ENCODE peak calls at places on chromosome 6, in ten cellular contexts. One of them, this sample, is unnamed.

GRCh38 chr6:165895421-165896165 is 232.6 kb upstream of the PDE10A start:
- DNase-seq in astrocyte: no peak
- DNase-seq in B cell: no peak
- DNase-seq in RWPE1: no peak
- DNase-seq in MM.1S: no peak
- DNase-seq in GM10248: no peak
- DNase-seq in MCF 10A: peak; percentile 57
- DNase-seq in WTC11: no peak
- DNase-seq in Peyer's patch: no peak
- DNase-seq in progenitor cell of endocrine pancreas: no peak
- DNase-seq in this sample: no peak

GRCh38 chr6:40411881-40412280 is 175.3 kb downstream of the LRFN2 start:
- DNase-seq in astrocyte: no peak
- DNase-seq in B cell: no peak
- DNase-seq in RWPE1: no peak
- DNase-seq in MM.1S: no peak
- DNase-seq in GM10248: no peak
- DNase-seq in MCF 10A: no peak
- DNase-seq in WTC11: no peak
- DNase-seq in Peyer's patch: no peak
- DNase-seq in progenitor cell of endocrine pancreas: no peak
- DNase-seq in this sample: no peak

GRCh38 chr6:43120938-43121913 is 45.1 kb downstream of the PTK7 start:
- DNase-seq in astrocyte: peak; percentile 97
- DNase-seq in B cell: no peak
- DNase-seq in RWPE1: peak; percentile 80
- DNase-seq in MM.1S: no peak
- DNase-seq in GM10248: no peak
- DNase-seq in MCF 10A: peak; percentile 97
- DNase-seq in WTC11: no peak
- DNase-seq in Peyer's patch: no peak
- DNase-seq in progenitor cell of endocrine pancreas: no peak
- DNase-seq in this sample: no peak

GRCh38 chr6:35202066-35202546 is 11.7 kb upstream of the SCUBE3 start:
- DNase-seq in astrocyte: no peak
- DNase-seq in B cell: no peak
- DNase-seq in RWPE1: no peak
- DNase-seq in MM.1S: no peak
- DNase-seq in GM10248: no peak
- DNase-seq in MCF 10A: no peak
- DNase-seq in WTC11: no peak
- DNase-seq in Peyer's patch: no peak
- DNase-seq in progenitor cell of endocrine pancreas: no peak
- DNase-seq in this sample: no peak

GRCh38 chr6:170049641-170050491 is 241.0 kb downstream of the DLL1 start:
- DNase-seq in astrocyte: no peak
- DNase-seq in B cell: no peak
- DNase-seq in RWPE1: no peak
- DNase-seq in MM.1S: no peak
- DNase-seq in GM10248: no peak
- DNase-seq in MCF 10A: peak; percentile 96
- DNase-seq in WTC11: no peak
- DNase-seq in Peyer's patch: peak; percentile 65
- DNase-seq in progenitor cell of endocrine pancreas: no peak
- DNase-seq in this sample: no peak

GRCh38 chr6:117960906-117961700 is 54.0 kb downstream of the SLC35F1 start:
- DNase-seq in astrocyte: peak; percentile 19
- DNase-seq in B cell: no peak
- DNase-seq in RWPE1: no peak
- DNase-seq in MM.1S: no peak
- DNase-seq in GM10248: no peak
- DNase-seq in MCF 10A: no peak
- DNase-seq in WTC11: no peak
- DNase-seq in Peyer's patch: no peak
- DNase-seq in progenitor cell of endocrine pancreas: no peak
- DNase-seq in this sample: no peak

GRCh38 chr6:168440520-168441433 is at the start of gene SMOC2:
- DNase-seq in astrocyte: no peak
- DNase-seq in B cell: no peak
- DNase-seq in RWPE1: no peak
- DNase-seq in MM.1S: no peak
- DNase-seq in GM10248: no peak
- DNase-seq in MCF 10A: no peak
- DNase-seq in WTC11: peak; percentile 44
- DNase-seq in Peyer's patch: no peak
- DNase-seq in progenitor cell of endocrine pancreas: no peak
- DNase-seq in this sample: no peak

GRCh38 chr6:89530982-89531381 is 98.0 kb downstream of the ANKRD6 start:
- DNase-seq in astrocyte: no peak
- DNase-seq in B cell: no peak
- DNase-seq in RWPE1: no peak
- DNase-seq in MM.1S: no peak
- DNase-seq in GM10248: no peak
- DNase-seq in MCF 10A: no peak
- DNase-seq in WTC11: no peak
- DNase-seq in Peyer's patch: no peak
- DNase-seq in progenitor cell of endocrine pancreas: no peak
- DNase-seq in this sample: no peak

GRCh38 chr6:152697634-152698033 is at the start of gene MYCT1:
- DNase-seq in astrocyte: no peak
- DNase-seq in B cell: no peak
- DNase-seq in RWPE1: no peak
- DNase-seq in MM.1S: no peak
- DNase-seq in GM10248: no peak
- DNase-seq in MCF 10A: no peak
- DNase-seq in WTC11: no peak
- DNase-seq in Peyer's patch: no peak
- DNase-seq in progenitor cell of endocrine pancreas: no peak
- DNase-seq in this sample: no peak

DNA sequence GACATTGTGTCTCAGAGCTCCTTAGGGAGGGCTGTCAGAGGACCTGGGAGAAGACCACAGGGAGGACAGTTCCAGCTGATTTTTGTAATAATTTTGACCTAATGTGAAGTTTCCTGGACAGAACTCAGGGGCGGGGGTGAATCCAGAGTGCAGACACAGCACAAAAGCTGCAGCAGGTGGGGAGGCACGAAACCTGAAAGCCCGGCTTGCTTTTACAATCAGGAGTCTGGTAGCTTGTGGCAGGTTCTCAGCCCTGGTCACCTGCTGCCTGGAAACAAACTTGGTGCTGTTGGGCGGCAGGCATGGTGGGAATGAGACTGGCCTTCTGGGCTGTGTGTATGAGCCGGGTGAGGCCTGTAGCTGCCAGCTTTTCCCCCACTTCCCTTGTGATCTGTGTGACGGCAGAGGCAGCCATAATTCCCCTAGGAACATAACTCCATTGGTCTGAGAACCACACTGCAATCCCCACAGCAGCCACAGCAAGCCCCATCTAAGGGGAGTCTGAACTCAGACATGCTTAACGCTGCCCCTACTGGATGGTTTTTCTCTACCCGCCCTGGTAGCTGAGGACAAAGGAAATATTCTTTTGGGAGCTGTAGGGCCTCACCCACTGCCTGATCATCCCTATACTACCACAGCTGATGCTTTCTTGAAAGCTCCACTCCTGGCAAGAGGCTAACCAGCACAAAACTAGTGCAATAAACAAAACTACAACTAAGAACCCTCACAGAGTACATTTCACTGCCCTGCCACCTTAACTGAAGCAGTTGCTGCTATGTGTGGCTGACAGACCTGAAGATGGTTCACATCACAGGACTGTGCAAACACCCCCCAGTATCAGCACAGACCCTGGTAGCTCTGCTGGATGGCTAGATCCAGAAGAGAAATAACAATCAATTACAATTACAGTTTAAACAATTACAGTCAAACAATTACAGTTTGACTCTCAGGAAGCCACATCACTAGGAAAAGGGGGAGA is 1055.1 kb upstream of the GJE1 start:
- DNase-seq in astrocyte: no peak
- DNase-seq in B cell: no peak
- DNase-seq in RWPE1: peak; percentile 9
- DNase-seq in MM.1S: peak; percentile 85
- DNase-seq in GM10248: no peak
- DNase-seq in MCF 10A: peak; percentile 22
- DNase-seq in WTC11: peak; percentile 59
- DNase-seq in Peyer's patch: no peak
- DNase-seq in progenitor cell of endocrine pancreas: no peak
- DNase-seq in this sample: peak; percentile 31
- TF ChIP-seq CTCF in astrocyte: peak; percentile 21
- TF ChIP-seq CTCF in B cell: no peak
- TF ChIP-seq CTCF in RWPE1: no peak
- TF ChIP-seq CTCF in MM.1S: peak; percentile 69
- TF ChIP-seq CTCF in GM10248: peak; percentile 30
- TF ChIP-seq CTCF in MCF 10A: no peak
- TF ChIP-seq CTCF in WTC11: peak; percentile 44
- TF ChIP-seq CTCF in Peyer's patch: no peak
- TF ChIP-seq CTCF in progenitor cell of endocrine pancreas: peak; percentile 57
- TF ChIP-seq CTCF in this sample: no peak

GRCh38 chr6:30344868-30345671 is at the start of gene RPP21:
- DNase-seq in astrocyte: peak; percentile 63
- DNase-seq in B cell: peak; percentile 88
- DNase-seq in RWPE1: peak; percentile 91
- DNase-seq in MM.1S: peak; percentile 84
- DNase-seq in GM10248: peak; percentile 97
- DNase-seq in MCF 10A: peak; percentile 76
- DNase-seq in WTC11: peak; percentile 88
- DNase-seq in Peyer's patch: peak; percentile 92
- DNase-seq in progenitor cell of endocrine pancreas: peak; percentile 77
- DNase-seq in this sample: peak; percentile 93
- TF ChIP-seq CTCF in astrocyte: no peak
- TF ChIP-seq CTCF in B cell: no peak
- TF ChIP-seq CTCF in RWPE1: no peak
- TF ChIP-seq CTCF in MM.1S: no peak
- TF ChIP-seq CTCF in GM10248: no peak
- TF ChIP-seq CTCF in MCF 10A: no peak
- TF ChIP-seq CTCF in WTC11: no peak
- TF ChIP-seq CTCF in Peyer's patch: no peak
- TF ChIP-seq CTCF in progenitor cell of endocrine pancreas: no peak
- TF ChIP-seq CTCF in this sample: no peak

DNA sequence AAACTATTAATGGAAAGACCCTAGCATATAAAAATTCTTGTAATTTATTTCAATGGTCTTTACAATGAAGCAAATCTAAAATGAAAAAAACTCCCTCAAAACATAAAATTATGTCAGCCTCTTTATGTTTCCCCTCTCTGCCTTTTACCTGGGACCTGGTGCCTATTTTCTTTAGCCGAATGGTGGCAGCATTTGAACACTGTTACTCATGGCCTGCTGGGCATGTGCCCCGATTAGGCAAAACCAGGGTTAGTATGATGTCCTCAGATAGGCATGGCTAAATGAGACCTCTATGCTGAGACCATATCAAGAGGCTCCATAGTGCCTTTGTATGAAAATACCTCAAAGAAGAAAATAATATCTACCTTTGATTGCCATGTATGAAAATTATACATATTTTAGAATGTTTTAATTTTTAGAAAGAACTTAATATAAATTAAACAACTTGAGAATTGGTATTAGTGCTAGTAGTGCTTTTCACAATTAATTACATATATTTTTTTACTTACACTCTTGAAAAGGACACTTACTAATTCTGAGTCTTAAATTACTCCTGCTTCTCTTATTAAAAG is 22.5 kb upstream of the C6orf58 start:
- DNase-seq in astrocyte: peak; percentile 23
- DNase-seq in B cell: no peak
- DNase-seq in RWPE1: peak; percentile 55
- DNase-seq in MM.1S: peak; percentile 44
- DNase-seq in GM10248: no peak
- DNase-seq in MCF 10A: peak; percentile 69
- DNase-seq in WTC11: peak; percentile 36
- DNase-seq in Peyer's patch: no peak
- DNase-seq in progenitor cell of endocrine pancreas: no peak
- DNase-seq in this sample: peak; percentile 43
- TF ChIP-seq CTCF in astrocyte: peak; percentile 22
- TF ChIP-seq CTCF in B cell: no peak
- TF ChIP-seq CTCF in RWPE1: peak; percentile 70
- TF ChIP-seq CTCF in MM.1S: peak; percentile 55
- TF ChIP-seq CTCF in GM10248: peak; percentile 53
- TF ChIP-seq CTCF in MCF 10A: peak; percentile 47
- TF ChIP-seq CTCF in WTC11: no peak
- TF ChIP-seq CTCF in Peyer's patch: no peak
- TF ChIP-seq CTCF in progenitor cell of endocrine pancreas: peak; percentile 49
- TF ChIP-seq CTCF in this sample: no peak

GRCh38 chr6:44701637-44702101 is 314.2 kb downstream of the CDC5L start:
- DNase-seq in astrocyte: peak; percentile 96
- DNase-seq in B cell: no peak
- DNase-seq in RWPE1: no peak
- DNase-seq in MM.1S: no peak
- DNase-seq in GM10248: no peak
- DNase-seq in MCF 10A: no peak
- DNase-seq in WTC11: peak; percentile 17
- DNase-seq in Peyer's patch: no peak
- DNase-seq in progenitor cell of endocrine pancreas: no peak
- DNase-seq in this sample: no peak

GRCh38 chr6:44699851-44700250 is 312.3 kb downstream of the CDC5L start:
- DNase-seq in astrocyte: peak; percentile 63
- DNase-seq in B cell: no peak
- DNase-seq in RWPE1: no peak
- DNase-seq in MM.1S: no peak
- DNase-seq in GM10248: no peak
- DNase-seq in MCF 10A: peak; percentile 9
- DNase-seq in WTC11: no peak
- DNase-seq in Peyer's patch: no peak
- DNase-seq in progenitor cell of endocrine pancreas: no peak
- DNase-seq in this sample: no peak

GRCh38 chr6:44702292-44702691 is 314.8 kb downstream of the CDC5L start:
- DNase-seq in astrocyte: peak; percentile 55
- DNase-seq in B cell: no peak
- DNase-seq in RWPE1: no peak
- DNase-seq in MM.1S: no peak
- DNase-seq in GM10248: no peak
- DNase-seq in MCF 10A: no peak
- DNase-seq in WTC11: no peak
- DNase-seq in Peyer's patch: no peak
- DNase-seq in progenitor cell of endocrine pancreas: no peak
- DNase-seq in this sample: no peak

GRCh38 chr6:44700422-44700821 is 312.9 kb downstream of the CDC5L start:
- DNase-seq in astrocyte: no peak
- DNase-seq in B cell: no peak
- DNase-seq in RWPE1: no peak
- DNase-seq in MM.1S: no peak
- DNase-seq in GM10248: no peak
- DNase-seq in MCF 10A: no peak
- DNase-seq in WTC11: no peak
- DNase-seq in Peyer's patch: no peak
- DNase-seq in progenitor cell of endocrine pancreas: no peak
- DNase-seq in this sample: no peak

DNA sequence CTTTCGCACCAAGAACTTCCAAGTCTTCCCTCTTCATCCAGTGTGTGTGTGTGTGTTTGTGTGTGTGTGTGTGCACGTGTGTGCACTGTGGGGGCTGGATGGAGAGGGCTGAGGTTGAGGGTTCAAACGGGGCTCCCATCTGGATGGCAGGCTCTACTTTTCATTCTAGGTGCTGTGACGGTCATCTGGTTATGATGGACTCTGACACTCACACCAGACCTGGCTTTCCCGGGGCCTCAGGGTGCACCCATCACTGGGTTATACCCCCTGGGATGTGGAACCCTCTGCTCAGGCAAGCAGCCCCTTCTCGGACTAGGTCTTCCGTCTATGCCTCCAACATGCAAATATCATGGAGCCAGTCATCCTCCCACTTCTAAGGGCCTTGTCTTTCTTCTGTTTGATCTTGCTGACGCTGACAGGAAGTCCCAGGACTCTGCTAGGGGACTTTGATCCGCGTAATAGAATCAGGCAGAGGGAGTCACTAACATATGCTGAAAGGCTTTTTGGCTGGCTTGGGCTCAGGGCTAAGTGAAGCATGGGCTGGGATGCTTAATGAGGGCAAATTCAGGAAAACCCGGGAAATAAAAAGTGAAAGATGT is 313.6 kb downstream of the CDC5L start:
- DNase-seq in astrocyte: no peak
- DNase-seq in B cell: no peak
- DNase-seq in RWPE1: no peak
- DNase-seq in MM.1S: no peak
- DNase-seq in GM10248: no peak
- DNase-seq in MCF 10A: no peak
- DNase-seq in WTC11: no peak
- DNase-seq in Peyer's patch: no peak
- DNase-seq in progenitor cell of endocrine pancreas: no peak
- DNase-seq in this sample: no peak
- TF ChIP-seq CTCF in astrocyte: no peak
- TF ChIP-seq CTCF in B cell: no peak
- TF ChIP-seq CTCF in RWPE1: no peak
- TF ChIP-seq CTCF in MM.1S: no peak
- TF ChIP-seq CTCF in GM10248: no peak
- TF ChIP-seq CTCF in MCF 10A: no peak
- TF ChIP-seq CTCF in WTC11: no peak
- TF ChIP-seq CTCF in Peyer's patch: no peak
- TF ChIP-seq CTCF in progenitor cell of endocrine pancreas: no peak
- TF ChIP-seq CTCF in this sample: no peak